ENCODE peak calls at places on chromosome 11, in nine cellular contexts. J, A, O, F, H, Y, L, E and U are unnamed samples.

GRCh38 chr11:44065161-44065571 is 904 bp upstream of the ACCS start:
- DNase-seq in J (no peak), A (no peak), O (no peak), F (no peak), H (no peak), Y (no peak), L (no peak), E (no peak), U (no peak)

GRCh38 chr11:127334466-127334865 is 333.9 kb upstream of the KIRREL3 start:
- DNase-seq in J (no peak), A (no peak), O (no peak), F (no peak), H (no peak), Y (no peak), L (no peak), E (no peak), U (no peak)

GRCh38 chr11:71101606-71102005 is 150.8 kb downstream of the SHANK2 start:
- DNase-seq in J (no peak), A (no peak), O (peak; percentile 65), F (no peak), H (no peak), Y (no peak), L (no peak), E (no peak), U (no peak)

GRCh38 chr11:92424281-92424680 is 199.7 kb downstream of the FAT3 start:
- DNase-seq in J (peak; percentile 24), A (no peak), O (no peak), F (no peak), H (no peak), Y (no peak), L (no peak), E (no peak), U (no peak)

GRCh38 chr11:134277176-134278001 is 1.2 kb downstream of the GLB1L3 start:
- DNase-seq in J (no peak), A (no peak), O (no peak), F (no peak), H (no peak), Y (no peak), L (no peak), E (no peak), U (no peak)

GRCh38 chr11:102971766-102972165 is 16.2 kb upstream of the MMP13 start:
- DNase-seq in J (no peak), A (no peak), O (no peak), F (no peak), H (peak; percentile 23), Y (no peak), L (no peak), E (no peak), U (no peak)

GRCh38 chr11:129813216-129813791 is 2.3 kb upstream of the TMEM45B start:
- DNase-seq in J (no peak), A (no peak), O (no peak), F (no peak), H (no peak), Y (no peak), L (no peak), E (no peak), U (no peak)

GRCh38 chr11:12860827-12861226 is 148.3 kb upstream of the RASSF10 start:
- DNase-seq in J (no peak), A (no peak), O (no peak), F (no peak), H (no peak), Y (no peak), L (no peak), E (no peak), U (no peak)

GRCh38 chr11:128501576-128502549 is 85.5 kb downstream of the ETS1 start:
- DNase-seq in J (peak; percentile 80), A (no peak), O (no peak), F (no peak), H (no peak), Y (no peak), L (peak; percentile 46), E (no peak), U (no peak)

GRCh38 chr11:74449369-74449931 is 17.9 kb downstream of the KCNE3 start:
- DNase-seq in J (peak; percentile 83), A (peak; percentile 89), O (no peak), F (no peak), H (peak; percentile 60), Y (no peak), L (peak; percentile 93), E (peak; percentile 63), U (no peak)

GRCh38 chr11:111148953-111149352 is 96.6 kb upstream of the POU2AF2 start:
- DNase-seq in J (no peak), A (no peak), O (no peak), F (no peak), H (no peak), Y (no peak), L (no peak), E (no peak), U (no peak)

GRCh38 chr11:10355257-10355661 is 50.4 kb downstream of the ADM start:
- DNase-seq in J (no peak), A (no peak), O (no peak), F (no peak), H (peak; percentile 87), Y (no peak), L (no peak), E (no peak), U (no peak)

GRCh38 chr11:13292970-13293369 is 15.4 kb downstream of the BMAL1 start:
- DNase-seq in J (no peak), A (no peak), O (no peak), F (no peak), H (no peak), Y (no peak), L (no peak), E (no peak), U (no peak)

DNA sequence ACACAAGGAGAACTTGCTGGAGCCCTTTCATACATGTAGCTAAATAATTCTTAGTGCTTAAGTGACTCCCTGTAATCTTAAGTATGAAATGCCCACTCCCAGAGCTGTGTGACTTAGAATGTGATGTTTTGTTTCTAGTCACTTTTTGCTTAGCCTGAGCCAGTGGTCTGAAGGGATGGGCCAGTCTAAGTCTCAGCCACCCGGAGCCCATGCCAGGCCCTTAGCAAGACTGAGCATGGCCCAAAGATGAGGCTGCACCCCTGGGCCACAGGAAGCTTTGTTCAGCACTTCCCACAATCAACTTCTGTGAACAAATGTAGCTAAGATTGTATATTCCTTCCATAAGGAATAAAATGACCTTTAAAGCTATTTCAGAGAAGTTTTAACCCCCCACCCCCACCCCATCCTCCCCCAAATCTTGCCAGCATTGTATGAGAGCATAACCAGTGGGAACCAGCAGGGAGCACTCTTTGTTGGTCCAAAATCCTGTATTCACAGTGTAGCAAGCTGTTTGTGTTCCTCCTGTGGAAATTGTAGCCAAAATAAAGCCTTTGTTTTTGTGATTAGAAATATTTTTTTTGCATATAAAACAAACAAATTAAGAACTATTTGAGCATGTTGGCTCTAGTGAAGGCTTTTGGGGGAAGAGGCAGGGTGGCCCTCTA is 73.8 kb upstream of the GAL start:
- DNase-seq in J (no peak), A (no peak), O (no peak), F (no peak), H (no peak), Y (no peak), L (no peak), E (no peak), U (no peak)
- TF ChIP-seq CTCF in J (peak; percentile 46), A (peak; percentile 39), O (no peak), F (no peak), H (no peak), Y (no peak), L (peak; percentile 54), E (no peak), U (no peak)

GRCh38 chr11:76197332-76197731 is 9.0 kb downstream of the WNT11 start:
- DNase-seq in J (no peak), A (no peak), O (no peak), F (no peak), H (no peak), Y (no peak), L (no peak), E (no peak), U (no peak)
- H3K4me3 ChIP-seq in J (no peak overlapping the region), A (no peak overlapping the region), O (no peak overlapping the region), F (no peak overlapping the region), H (no peak overlapping the region), Y (no peak overlapping the region), L (no peak overlapping the region), E (no peak overlapping the region), U (no peak overlapping the region)

GRCh38 chr11:118415051-118415738 is 13.8 kb downstream of the ATP5MG start:
- DNase-seq in J (no peak), A (no peak), O (no peak), F (no peak), H (no peak), Y (no peak), L (no peak), E (no peak), U (no peak)

GRCh38 chr11:118410055-118410745 is 8.8 kb downstream of the ATP5MG start:
- DNase-seq in J (no peak), A (peak; percentile 75), O (no peak), F (no peak), H (no peak), Y (no peak), L (no peak), E (no peak), U (no peak)

GRCh38 chr11:118411523-118411922 is 10.1 kb downstream of the ATP5MG start:
- DNase-seq in J (no peak), A (no peak), O (no peak), F (no peak), H (no peak), Y (no peak), L (no peak), E (no peak), U (no peak)

GRCh38 chr11:118415739-118416068 is 14.3 kb downstream of the ATP5MG start:
- DNase-seq in J (peak; percentile 95), A (no peak), O (no peak), F (no peak), H (peak; percentile 85), Y (no peak), L (peak; percentile 97), E (no peak), U (no peak)

GRCh38 chr11:118412921-118413320 is 11.5 kb downstream of the ATP5MG start:
- DNase-seq in J (no peak), A (no peak), O (no peak), F (no peak), H (no peak), Y (no peak), L (no peak), E (no peak), U (no peak)
- H3K27ac ChIP-seq in J (no peak overlapping the region), A (no peak overlapping the region), O (no peak overlapping the region), F (no peak overlapping the region), H (no peak overlapping the region), Y (no peak overlapping the region), L (no peak overlapping the region), E (no peak overlapping the region), U (no peak overlapping the region)

DNA sequence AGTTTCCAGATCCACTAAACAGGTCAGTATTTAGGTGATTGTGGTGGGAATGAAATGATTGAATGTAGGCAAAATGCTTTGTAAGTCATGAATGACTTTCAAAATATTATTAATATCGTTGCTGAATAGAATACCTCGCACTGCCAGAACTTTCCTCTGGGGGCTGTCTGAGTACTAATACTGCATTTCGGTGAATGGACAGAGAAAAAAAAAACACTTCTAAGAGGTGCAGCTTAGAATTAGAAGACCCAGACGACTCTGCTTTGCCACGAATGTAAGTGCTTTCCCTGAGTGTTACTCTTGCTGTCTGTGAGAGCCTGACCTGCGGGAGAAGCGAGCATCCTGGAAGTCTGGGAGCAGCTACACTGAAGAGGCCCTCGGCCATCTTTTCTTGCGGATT is 95.0 kb downstream of the SCN3B start:
- DNase-seq in J (peak; percentile 30), A (no peak), O (no peak), F (no peak), H (no peak), Y (no peak), L (no peak), E (no peak), U (no peak)
- TF ChIP-seq CTCF in J (peak; percentile 56), A (peak; percentile 34), O (no peak), F (no peak), H (no peak), Y (no peak), L (no peak), E (no peak), U (no peak)